ENCODE peak calls at places on chromosomes 1 and 21, in five cellular contexts. S, A, W, F and P are unnamed samples.

GRCh38 chr1:62428351-62428750 is 8.5 kb upstream of the USP1 start:
- DNase-seq in S (peak), A (no peak), W (no peak), F (no peak), P (no peak)

GRCh38 chr1:184034761-184035379 is 2.7 kb downstream of the COLGALT2 start:
- DNase-seq in S (no peak), A (no peak), W (no peak), F (no peak), P (no peak)

GRCh38 chr1:48920741-48921330 is 144.1 kb upstream of the BEND5 start:
- DNase-seq in S (peak), A (no peak), W (no peak), F (no peak), P (no peak)

GRCh38 chr1:162397039-162397448 is 14.9 kb downstream of the SH2D1B start:
- DNase-seq in S (no peak), A (no peak), W (no peak), F (no peak), P (no peak)

GRCh38 chr1:197774691-197775281 is 494 bp downstream of the DENND1B start:
- DNase-seq in S (peak), A (no peak), W (peak), F (no peak), P (peak)

GRCh38 chr1:205129447-205130029 is 7.8 kb upstream of the RBBP5 start:
- DNase-seq in S (no peak), A (no peak), W (no peak), F (no peak), P (no peak)

GRCh38 chr1:19987719-19988118 is 8.3 kb upstream of the PLA2G2A start:
- DNase-seq in S (no peak), A (no peak), W (no peak), F (no peak), P (no peak)

GRCh38 chr21:46667191-46667734 is 31.8 kb downstream of the PRMT2 start:
- DNase-seq in S (peak), A (no peak), W (peak), F (no peak), P (peak)

GRCh38 chr1:43205671-43206070 is 33.5 kb downstream of the CFAP57 start:
- DNase-seq in S (no peak), A (no peak), W (peak), F (no peak), P (no peak)

GRCh38 chr1:81547912-81548303 is 252.8 kb upstream of the ADGRL2 start:
- DNase-seq in S (no peak), A (no peak), W (no peak), F (no peak), P (no peak)

GRCh38 chr1:42765832-42766722 is 751 bp downstream of the P3H1 start:
- DNase-seq in S (peak), A (no peak), W (peak), F (peak), P (peak)

GRCh38 chr1:224380003-224380402 is 23.3 kb downstream of the CNIH4 start:
- DNase-seq in S (no peak), A (no peak), W (no peak), F (no peak), P (no peak)

GRCh38 chr1:247336390-247336789 is 4.7 kb upstream of the ZNF496 start:
- DNase-seq in S (peak), A (no peak), W (no peak), F (no peak), P (no peak)

GRCh38 chr1:205918955-205919746 is 24.1 kb downstream of the SLC26A9 start:
- DNase-seq in S (peak), A (peak), W (peak), F (peak), P (peak)

GRCh38 chr21:36319767-36320420 is at the start of gene MORC3:
- DNase-seq in S (peak), A (peak), W (peak), F (peak), P (peak)

GRCh38 chr1:206116191-206116872 is 856 bp downstream of the AVPR1B start:
- DNase-seq in S (no peak), A (no peak), W (no peak), F (no peak), P (no peak)

GRCh38 chr1:85573348-85573747 is 7.2 kb upstream of the CCN1 start:
- DNase-seq in S (no peak), A (no peak), W (no peak), F (no peak), P (no peak)

GRCh38 chr1:23452011-23452411 is 27.5 kb upstream of the TCEA3 start:
- DNase-seq in S (peak), A (no peak), W (peak), F (no peak), P (peak)

GRCh38 chr1:211259596-211260126 is 495 bp downstream of the RCOR3 start:
- DNase-seq in S (peak), A (no peak), W (no peak), F (no peak), P (peak)

GRCh38 chr1:62425041-62425440 is 11.8 kb upstream of the USP1 start:
- DNase-seq in S (peak), A (no peak), W (no peak), F (no peak), P (no peak)

GRCh38 chr1:242019018-242019417 is 20.1 kb upstream of the MAP1LC3C start:
- DNase-seq in S (no peak), A (no peak), W (peak), F (no peak), P (no peak)

GRCh38 chr1:41366428-41367101 is 5.3 kb downstream of the FOXO6 start:
- DNase-seq in S (peak), A (no peak), W (no peak), F (no peak), P (peak)

GRCh38 chr1:184858288-184858687 is 103.6 kb upstream of the EDEM3 start:
- DNase-seq in S (no peak), A (no peak), W (no peak), F (no peak), P (no peak)

GRCh38 chr1:44531785-44532566 is 126.9 kb downstream of the RNF220 start:
- DNase-seq in S (peak), A (no peak), W (peak), F (no peak), P (no peak)

GRCh38 chr1:186426118-186426517 is 34.8 kb downstream of the PDC start:
- DNase-seq in S (no peak), A (no peak), W (no peak), F (no peak), P (no peak)

GRCh38 chr1:173134800-173135199 is 72.3 kb downstream of the TNFSF4 start:
- DNase-seq in S (no peak), A (no peak), W (peak), F (no peak), P (no peak)

GRCh38 chr21:25639922-25640670 is 1.0 kb downstream of the JAM2 start:
- DNase-seq in S (peak), A (peak), W (no peak), F (no peak), P (peak)